ENCODE peak calls at places on chromosomes 12 and 14, in five cellular contexts. One of them, this sample, is unnamed.

GRCh38 chr14:46788994-46789393 is 137.4 kb upstream of the RPL10L start:
- DNase-seq in thoracic aorta: no peak
- DNase-seq in stomach: no peak
- DNase-seq in tibial artery: no peak
- DNase-seq in HAP-1: no peak
- DNase-seq in this sample: no peak

GRCh38 chr14:52974406-52974805 is 23.6 kb upstream of the FERMT2 start:
- DNase-seq in HAP-1: no peak
- DNase-seq in tibial artery: no peak
- DNase-seq in stomach: no peak
- DNase-seq in thoracic aorta: no peak
- DNase-seq in this sample: peak; percentile 31

GRCh38 chr14:68239988-68240387 is 420.4 kb downstream of the RAD51B start:
- DNase-seq in HAP-1: no peak
- DNase-seq in thoracic aorta: no peak
- DNase-seq in tibial artery: no peak
- DNase-seq in stomach: no peak
- DNase-seq in this sample: no peak

GRCh38 chr14:35285991-35286564 is 6.1 kb upstream of the PSMA6 start:
- DNase-seq in tibial artery: no peak
- DNase-seq in HAP-1: no peak
- DNase-seq in stomach: no peak
- DNase-seq in thoracic aorta: no peak
- DNase-seq in this sample: no peak

GRCh38 chr12:53862831-53863230 is 75.8 kb upstream of the HOXC13 start:
- DNase-seq in thoracic aorta: no peak
- DNase-seq in stomach: no peak
- DNase-seq in HAP-1: no peak
- DNase-seq in tibial artery: no peak
- DNase-seq in this sample: no peak

GRCh38 chr14:75479770-75480600 is 42.3 kb upstream of the BATF start:
- DNase-seq in tibial artery: no peak
- DNase-seq in stomach: no peak
- DNase-seq in thoracic aorta: no peak
- DNase-seq in HAP-1: peak; percentile 76
- DNase-seq in this sample: no peak

GRCh38 chr14:21055473-21056117 is 2.0 kb upstream of the RNASE8 start:
- DNase-seq in thoracic aorta: no peak
- DNase-seq in HAP-1: no peak
- DNase-seq in stomach: no peak
- DNase-seq in tibial artery: no peak
- DNase-seq in this sample: no peak

GRCh38 chr14:100256339-100256895 is 17.5 kb downstream of the YY1 start:
- DNase-seq in thoracic aorta: no peak
- DNase-seq in tibial artery: no peak
- DNase-seq in stomach: no peak
- DNase-seq in HAP-1: no peak
- DNase-seq in this sample: no peak

GRCh38 chr14:104591506-104592291 is 12.1 kb downstream of the C14orf180 start:
- DNase-seq in tibial artery: no peak
- DNase-seq in stomach: no peak
- DNase-seq in thoracic aorta: no peak
- DNase-seq in HAP-1: no peak
- DNase-seq in this sample: no peak

GRCh38 chr12:116975779-116976393 is 65.1 kb downstream of the FBXW8 start:
- DNase-seq in tibial artery: no peak
- DNase-seq in stomach: no peak
- DNase-seq in HAP-1: no peak
- DNase-seq in thoracic aorta: no peak
- DNase-seq in this sample: no peak

GRCh38 chr12:111574797-111575443 is 24.2 kb downstream of the ATXN2 start:
- DNase-seq in tibial artery: no peak
- DNase-seq in stomach: no peak
- DNase-seq in thoracic aorta: no peak
- DNase-seq in HAP-1: no peak
- DNase-seq in this sample: no peak

GRCh38 chr14:34699873-34700621 is 14.3 kb downstream of the CFL2 start:
- DNase-seq in stomach: no peak
- DNase-seq in thoracic aorta: no peak
- DNase-seq in HAP-1: no peak
- DNase-seq in tibial artery: no peak
- DNase-seq in this sample: no peak

GRCh38 chr14:54756656-54757392 is 145.8 kb downstream of the GCH1 start:
- DNase-seq in tibial artery: no peak
- DNase-seq in stomach: no peak
- DNase-seq in HAP-1: no peak
- DNase-seq in thoracic aorta: no peak
- DNase-seq in this sample: no peak

GRCh38 chr12:108308432-108308831 is 30.7 kb downstream of the CMKLR1 start:
- DNase-seq in thoracic aorta: no peak
- DNase-seq in stomach: no peak
- DNase-seq in HAP-1: no peak
- DNase-seq in tibial artery: no peak
- DNase-seq in this sample: no peak

GRCh38 chr12:12156116-12156515 is 85.4 kb downstream of the BCL2L14 start:
- DNase-seq in tibial artery: no peak
- DNase-seq in HAP-1: no peak
- DNase-seq in stomach: no peak
- DNase-seq in thoracic aorta: no peak
- DNase-seq in this sample: no peak

GRCh38 chr12:101931498-101932326 is 54.3 kb downstream of the DRAM1 start:
- DNase-seq in tibial artery: no peak
- DNase-seq in HAP-1: no peak
- DNase-seq in thoracic aorta: no peak
- DNase-seq in stomach: no peak
- DNase-seq in this sample: no peak

GRCh38 chr14:96275182-96276112 is 19.4 kb downstream of the BDKRB1 start:
- DNase-seq in thoracic aorta: no peak
- DNase-seq in HAP-1: peak; percentile 84
- DNase-seq in tibial artery: peak; percentile 68
- DNase-seq in stomach: peak; percentile 75
- DNase-seq in this sample: peak; percentile 81

GRCh38 chr12:77324763-77325468 is 259.5 kb upstream of the E2F7 start:
- DNase-seq in thoracic aorta: no peak
- DNase-seq in tibial artery: peak; percentile 35
- DNase-seq in stomach: peak; percentile 79
- DNase-seq in HAP-1: peak; percentile 78
- DNase-seq in this sample: peak; percentile 62

GRCh38 chr12:53182836-53183235 is 2.1 kb upstream of the CSAD start:
- DNase-seq in thoracic aorta: no peak
- DNase-seq in tibial artery: no peak
- DNase-seq in HAP-1: no peak
- DNase-seq in stomach: no peak
- DNase-seq in this sample: no peak

GRCh38 chr14:105919458-105920150 is 393.2 kb downstream of the TMEM121 start:
- DNase-seq in thoracic aorta: no peak
- DNase-seq in stomach: no peak
- DNase-seq in tibial artery: peak; percentile 13
- DNase-seq in HAP-1: no peak
- DNase-seq in this sample: no peak

GRCh38 chr12:80714055-80714454 is 2.7 kb upstream of the MYF5 start:
- DNase-seq in thoracic aorta: no peak
- DNase-seq in tibial artery: no peak
- DNase-seq in HAP-1: no peak
- DNase-seq in stomach: no peak
- DNase-seq in this sample: no peak

GRCh38 chr12:49032679-49033447 is 14.3 kb upstream of the PRKAG1 start:
- DNase-seq in stomach: no peak
- DNase-seq in HAP-1: peak; percentile 6
- DNase-seq in tibial artery: no peak
- DNase-seq in thoracic aorta: no peak
- DNase-seq in this sample: no peak

GRCh38 chr12:119159844-119160243 is 18.9 kb upstream of the HSPB8 start:
- DNase-seq in stomach: no peak
- DNase-seq in thoracic aorta: no peak
- DNase-seq in tibial artery: no peak
- DNase-seq in HAP-1: no peak
- DNase-seq in this sample: no peak

GRCh38 chr12:105882404-105882803 is 256.4 kb downstream of the NUAK1 start:
- DNase-seq in thoracic aorta: no peak
- DNase-seq in tibial artery: peak; percentile 44
- DNase-seq in HAP-1: no peak
- DNase-seq in stomach: no peak
- DNase-seq in this sample: no peak

GRCh38 chr12:24922109-24922508 is 26.8 kb downstream of the BCAT1 start:
- DNase-seq in stomach: no peak
- DNase-seq in thoracic aorta: no peak
- DNase-seq in HAP-1: no peak
- DNase-seq in tibial artery: no peak
- DNase-seq in this sample: no peak

GRCh38 chr12:121649819-121650353 is 19.6 kb downstream of the MORN3 start:
- DNase-seq in tibial artery: no peak
- DNase-seq in stomach: no peak
- DNase-seq in thoracic aorta: no peak
- DNase-seq in HAP-1: no peak
- DNase-seq in this sample: no peak

GRCh38 chr12:68953536-68953935 is 20.6 kb upstream of the CPM start:
- DNase-seq in HAP-1: no peak
- DNase-seq in tibial artery: no peak
- DNase-seq in stomach: no peak
- DNase-seq in thoracic aorta: no peak
- DNase-seq in this sample: no peak

GRCh38 chr14:96207686-96208085 is 3.0 kb downstream of the BDKRB2 start:
- DNase-seq in HAP-1: no peak
- DNase-seq in stomach: no peak
- DNase-seq in thoracic aorta: no peak
- DNase-seq in tibial artery: no peak
- DNase-seq in this sample: no peak

GRCh38 chr12:71942259-71942658 is 3.6 kb downstream of the TPH2 start:
- DNase-seq in HAP-1: no peak
- DNase-seq in thoracic aorta: no peak
- DNase-seq in stomach: no peak
- DNase-seq in tibial artery: no peak
- DNase-seq in this sample: no peak

GRCh38 chr12:71948390-71948789 is 9.7 kb downstream of the TPH2 start:
- DNase-seq in tibial artery: no peak
- DNase-seq in stomach: no peak
- DNase-seq in HAP-1: peak; percentile 37
- DNase-seq in thoracic aorta: no peak
- DNase-seq in this sample: no peak

GRCh38 chr12:71947645-71948105 is 9.0 kb downstream of the TPH2 start:
- DNase-seq in thoracic aorta: no peak
- DNase-seq in stomach: no peak
- DNase-seq in tibial artery: no peak
- DNase-seq in HAP-1: peak; percentile 89
- DNase-seq in this sample: no peak

GRCh38 chr12:71945121-71945520 is 6.5 kb downstream of the TPH2 start:
- DNase-seq in HAP-1: no peak
- DNase-seq in tibial artery: no peak
- DNase-seq in stomach: no peak
- DNase-seq in thoracic aorta: no peak
- DNase-seq in this sample: no peak

GRCh38 chr12:71945883-71946282 is 7.2 kb downstream of the TPH2 start:
- DNase-seq in stomach: no peak
- DNase-seq in tibial artery: no peak
- DNase-seq in HAP-1: no peak
- DNase-seq in thoracic aorta: no peak
- DNase-seq in this sample: no peak
- H3K4me1 ChIP-seq in stomach: no peaks in the 10 kb centered on the region
- H3K4me1 ChIP-seq in tibial artery: no peaks in the 10 kb centered on the region
- H3K4me1 ChIP-seq in HAP-1: peaks cover 31% of the 10 kb centered on the region
- H3K4me1 ChIP-seq in thoracic aorta: no peaks in the 10 kb centered on the region
- H3K4me1 ChIP-seq in this sample: no peaks in the 10 kb centered on the region

GRCh38 chr12:6405963-6406362 is 22.0 kb downstream of the LTBR start:
- DNase-seq in HAP-1: no peak
- DNase-seq in tibial artery: no peak
- DNase-seq in thoracic aorta: no peak
- DNase-seq in stomach: no peak
- DNase-seq in this sample: no peak

GRCh38 chr12:6407206-6407954 is 23.4 kb downstream of the LTBR start:
- DNase-seq in stomach: no peak
- DNase-seq in tibial artery: no peak
- DNase-seq in HAP-1: no peak
- DNase-seq in thoracic aorta: no peak
- DNase-seq in this sample: no peak

GRCh38 chr12:6399884-6400670 is 16.1 kb downstream of the LTBR start:
- DNase-seq in thoracic aorta: no peak
- DNase-seq in stomach: no peak
- DNase-seq in HAP-1: no peak
- DNase-seq in tibial artery: no peak
- DNase-seq in this sample: no peak

DNA sequence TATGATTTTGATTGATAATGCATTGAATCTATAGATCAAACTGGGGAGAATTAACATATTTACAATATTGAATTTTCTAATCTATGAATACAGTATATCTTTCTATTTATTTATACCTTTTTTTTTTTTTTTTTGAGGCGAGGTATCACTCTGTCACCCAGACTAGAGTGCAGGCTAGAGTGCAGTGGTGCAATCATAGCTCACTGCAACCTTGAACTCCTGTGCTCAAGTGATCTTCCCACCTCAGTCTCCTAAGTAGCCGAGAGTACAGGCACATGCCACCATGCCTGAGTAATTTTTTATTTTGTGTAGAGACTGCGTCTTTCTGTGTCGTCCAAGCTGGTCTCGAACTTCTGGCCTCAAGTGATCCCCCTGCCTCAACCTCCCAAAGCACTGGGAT is 20.4 kb downstream of the LTBR start:
- DNase-seq in stomach: no peak
- DNase-seq in tibial artery: no peak
- DNase-seq in thoracic aorta: no peak
- DNase-seq in HAP-1: no peak
- DNase-seq in this sample: no peak
- H3K4me1 ChIP-seq in stomach: no peaks in the 10 kb centered on the region
- H3K4me1 ChIP-seq in tibial artery: no peaks in the 10 kb centered on the region
- H3K4me1 ChIP-seq in thoracic aorta: no peaks in the 10 kb centered on the region
- H3K4me1 ChIP-seq in HAP-1: peaks cover 5% of the 10 kb centered on the region
- H3K4me1 ChIP-seq in this sample: peaks cover 4% of the 10 kb centered on the region

GRCh38 chr12:52023976-52024688 is 17.4 kb downstream of the TAMALIN start:
- DNase-seq in tibial artery: no peak
- DNase-seq in HAP-1: no peak
- DNase-seq in thoracic aorta: no peak
- DNase-seq in stomach: no peak
- DNase-seq in this sample: no peak
- H3K4me1 ChIP-seq in tibial artery: peaks cover 20% of the 10 kb centered on the region
- H3K4me1 ChIP-seq in HAP-1: peaks cover 20% of the 10 kb centered on the region
- H3K4me1 ChIP-seq in thoracic aorta: peaks cover 16% of the 10 kb centered on the region
- H3K4me1 ChIP-seq in stomach: peaks cover 38% of the 10 kb centered on the region
- H3K4me1 ChIP-seq in this sample: peaks cover 18% of the 10 kb centered on the region

GRCh38 chr14:23093104-23093503 is 1.8 kb downstream of the ACIN1 start:
- DNase-seq in tibial artery: no peak
- DNase-seq in thoracic aorta: no peak
- DNase-seq in HAP-1: no peak
- DNase-seq in stomach: no peak
- DNase-seq in this sample: no peak
- H3K4me1 ChIP-seq in tibial artery: peaks cover 17% of the 10 kb centered on the region
- H3K4me1 ChIP-seq in thoracic aorta: peaks cover 19% of the 10 kb centered on the region
- H3K4me1 ChIP-seq in HAP-1: peaks cover 14% of the 10 kb centered on the region
- H3K4me1 ChIP-seq in stomach: peaks cover 39% of the 10 kb centered on the region
- H3K4me1 ChIP-seq in this sample: peaks cover 4% of the 10 kb centered on the region

DNA sequence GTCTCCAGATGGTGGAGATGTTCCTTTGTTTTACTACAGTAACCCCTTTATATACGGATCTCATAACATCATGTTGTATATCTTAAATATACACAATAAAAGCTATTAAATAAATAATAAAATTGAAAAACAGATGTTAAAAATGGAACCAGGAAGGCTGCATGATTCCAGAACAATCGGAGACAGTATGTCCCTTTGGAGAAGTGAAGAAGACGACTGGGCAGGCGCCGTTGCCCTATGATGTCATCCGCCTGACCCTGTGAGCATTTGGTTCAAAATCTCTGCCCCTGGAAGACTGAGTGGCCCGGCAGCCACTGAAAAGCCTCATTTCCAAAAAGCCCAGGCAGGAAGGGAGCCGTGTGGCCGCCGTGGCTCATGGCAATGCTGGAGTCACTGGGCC is 30.8 kb downstream of the RIMBP2 start:
- DNase-seq in stomach: no peak
- DNase-seq in thoracic aorta: no peak
- DNase-seq in HAP-1: no peak
- DNase-seq in tibial artery: no peak
- DNase-seq in this sample: no peak
- H3K4me1 ChIP-seq in stomach: no peaks in the 10 kb centered on the region
- H3K4me1 ChIP-seq in thoracic aorta: no peaks in the 10 kb centered on the region
- H3K4me1 ChIP-seq in HAP-1: no peaks in the 10 kb centered on the region
- H3K4me1 ChIP-seq in tibial artery: no peaks in the 10 kb centered on the region
- H3K4me1 ChIP-seq in this sample: no peaks in the 10 kb centered on the region